ENCODE peak calls at places on chromosomes 6 and 20, in ten cellular contexts. B is kidney, I is PC-9, N is foreskin keratinocyte, U is left ventricle myocardium inferior, J is brain microvascular endothelial cell, L is HCT116, M is sigmoid colon, Y is transverse colon, A is AG04450. R is an unnamed sample.

GRCh38 chr20:1810926-1811620 is 84.1 kb upstream of the SIRPA start:
- DNase-seq in L (no peak), B (no peak), M (no peak), Y (no peak), A (no peak), N (no peak), U (peak), J (peak), I (no peak), R (no peak)

GRCh38 chr6:25417206-25417605 is 138.0 kb downstream of the CARMIL1 start:
- DNase-seq in A (no peak), I (no peak), M (no peak), U (no peak), B (no peak), Y (no peak), N (no peak), L (no peak), J (no peak), R (no peak)

GRCh38 chr6:125923371-125923877 is 33.1 kb upstream of the HINT3 start:
- DNase-seq in A (no peak), I (no peak), J (no peak), Y (no peak), N (no peak), L (no peak), B (no peak), M (no peak), U (no peak), R (no peak)

GRCh38 chr6:170088349-170088951 is 202.4 kb downstream of the DLL1 start:
- DNase-seq in M (peak), U (peak), I (no peak), L (no peak), Y (peak), B (peak), N (no peak), A (no peak), J (no peak), R (no peak)

GRCh38 chr6:163146036-163146435 is 268.5 kb upstream of the QKI start:
- DNase-seq in J (no peak), M (no peak), B (no peak), N (no peak), Y (no peak), L (no peak), A (no peak), I (no peak), U (no peak), R (no peak)

GRCh38 chr6:28220164-28221133 is 4.6 kb upstream of the ZSCAN9 start:
- DNase-seq in J (no peak), M (no peak), I (no peak), B (no peak), Y (no peak), A (no peak), N (no peak), L (no peak), U (no peak), R (no peak)

GRCh38 chr6:118537579-118537978 is 10.5 kb upstream of the PLN start:
- DNase-seq in N (no peak), B (no peak), M (no peak), J (no peak), L (no peak), U (no peak), A (no peak), Y (no peak), I (no peak), R (no peak)

GRCh38 chr6:73339340-73339739 is 14.7 kb downstream of the DPPA5 start:
- DNase-seq in M (no peak), B (no peak), N (no peak), A (no peak), L (no peak), U (no peak), J (no peak), Y (no peak), I (no peak), R (peak)

GRCh38 chr20:32763202-32763999 is 1.2 kb downstream of the DNMT3B start:
- DNase-seq in I (no peak), M (no peak), U (no peak), L (no peak), N (no peak), A (no peak), J (no peak), B (peak), Y (no peak), R (no peak)

GRCh38 chr6:125794342-125795137 is 3.8 kb downstream of the NCOA7 start:
- DNase-seq in J (no peak), U (no peak), L (no peak), I (peak), Y (no peak), A (no peak), M (no peak), B (no peak), N (no peak), R (peak)

GRCh38 chr20:18702736-18703135 is 110.8 kb upstream of the SCP2D1 start:
- DNase-seq in L (no peak), J (peak), A (no peak), Y (no peak), U (peak), N (no peak), I (no peak), M (no peak), B (no peak), R (peak)

GRCh38 chr20:33663161-33664084 is 1.3 kb downstream of the C20orf144 start:
- DNase-seq in B (peak), I (peak), J (no peak), M (peak), L (no peak), N (no peak), Y (peak), U (peak), A (no peak), R (peak)

GRCh38 chr6:156776470-156776840 is 723 bp upstream of the ARID1B start:
- DNase-seq in A (no peak), J (peak), U (no peak), N (peak), B (no peak), L (no peak), I (no peak), Y (no peak), M (no peak), R (no peak)

GRCh38 chr6:112282217-112282616 is 27.9 kb upstream of the LAMA4 start:
- DNase-seq in N (peak), B (peak), J (peak), M (peak), L (no peak), U (peak), A (peak), I (peak), Y (peak), R (peak)

GRCh38 chr6:70094156-70094555 is 208.7 kb downstream of the COL9A1 start:
- DNase-seq in M (no peak), I (no peak), B (no peak), Y (no peak), L (no peak), U (no peak), J (no peak), N (no peak), A (no peak), R (no peak)

GRCh38 chr20:57654363-57654997 is 34.3 kb upstream of the ZBP1 start:
- DNase-seq in L (peak), N (no peak), B (peak), J (peak), A (peak), U (no peak), Y (peak), I (no peak), M (peak), R (peak)

GRCh38 chr6:128482642-128483041 is 37.8 kb downstream of the PTPRK start:
- DNase-seq in N (no peak), Y (no peak), L (no peak), B (no peak), M (no peak), U (no peak), I (no peak), J (no peak), A (no peak), R (no peak)

GRCh38 chr6:74749211-74750142 is 456.4 kb downstream of the COL12A1 start:
- DNase-seq in N (peak), M (no peak), L (no peak), B (no peak), Y (no peak), U (no peak), A (no peak), I (peak), J (peak), R (peak)

GRCh38 chr20:3777726-3778629 is 3.3 kb downstream of the SPEF1 start:
- DNase-seq in M (peak), B (peak), N (peak), L (no peak), I (no peak), U (peak), Y (peak), J (peak), A (no peak), R (peak)

GRCh38 chr6:127201321-127201720 is 65.3 kb upstream of the RNF146 start:
- DNase-seq in U (no peak), I (no peak), J (peak), B (no peak), M (no peak), Y (no peak), L (no peak), N (no peak), A (peak), R (peak)

GRCh38 chr6:95519228-95520037 is 57.9 kb upstream of the MANEA start:
- DNase-seq in Y (no peak), L (no peak), U (no peak), J (no peak), A (no peak), M (no peak), N (no peak), B (no peak), I (peak), R (no peak)

GRCh38 chr20:41058007-41058673 is 29.5 kb downstream of the TOP1 start:
- DNase-seq in N (no peak), J (peak), B (no peak), I (no peak), Y (no peak), A (no peak), L (peak), M (no peak), U (no peak), R (peak)

GRCh38 chr20:11207749-11208502 is 534.1 kb upstream of the JAG1 start:
- DNase-seq in M (no peak), I (no peak), L (peak), B (no peak), A (no peak), U (no peak), J (peak), Y (no peak), N (peak), R (peak)

GRCh38 chr6:141117869-141118268 is 1014.9 kb upstream of the GJE1 start:
- DNase-seq in B (no peak), L (no peak), N (no peak), I (no peak), A (no peak), Y (no peak), U (no peak), J (no peak), M (no peak), R (no peak)

GRCh38 chr6:155791891-155792290 is 336.3 kb upstream of the NOX3 start:
- DNase-seq in B (no peak), J (no peak), I (no peak), U (no peak), M (no peak), L (no peak), Y (no peak), A (no peak), N (no peak), R (no peak)

GRCh38 chr6:40492126-40492525 is 95.0 kb downstream of the LRFN2 start:
- DNase-seq in M (no peak), I (no peak), Y (no peak), U (no peak), L (no peak), B (no peak), J (no peak), A (no peak), N (no peak), R (no peak)

GRCh38 chr6:65524232-65524631 is 182.8 kb downstream of the EYS start:
- DNase-seq in B (no peak), U (no peak), A (no peak), M (no peak), Y (no peak), J (no peak), N (no peak), I (no peak), L (no peak), R (no peak)

GRCh38 chr20:58236612-58237317 is 8.3 kb upstream of the ANKRD60 start:
- DNase-seq in I (peak), L (no peak), N (no peak), B (peak), U (peak), J (peak), A (no peak), M (peak), Y (peak), R (peak)

GRCh38 chr6:82953871-82954270 is 111.8 kb downstream of the UBE3D start:
- DNase-seq in Y (no peak), U (peak), J (peak), A (no peak), I (no peak), L (no peak), N (no peak), B (no peak), M (no peak), R (no peak)

GRCh38 chr20:10219452-10219791 is 792 bp downstream of the SNAP25 start:
- DNase-seq in Y (peak), U (peak), N (no peak), M (peak), A (no peak), L (no peak), I (no peak), B (peak), J (peak), R (peak)

GRCh38 chr6:126056355-126057004 is 70.1 kb downstream of the TRMT11 start:
- DNase-seq in J (no peak), U (no peak), N (no peak), B (no peak), I (no peak), A (no peak), M (no peak), Y (no peak), L (no peak), R (no peak)

GRCh38 chr6:25017932-25018581 is 82.3 kb upstream of the RIPOR2 start:
- DNase-seq in U (peak), M (no peak), A (no peak), B (no peak), J (peak), N (peak), L (peak), Y (peak), I (peak), R (peak)

GRCh38 chr20:62511915-62512610 is 36.3 kb upstream of the GATA5 start:
- DNase-seq in M (no peak), B (no peak), Y (no peak), U (no peak), J (no peak), N (no peak), L (no peak), I (no peak), A (no peak), R (no peak)

GRCh38 chr6:26268659-26269402 is 96.2 kb upstream of the BTN3A2 start:
- DNase-seq in U (no peak), M (peak), N (peak), J (no peak), I (peak), Y (peak), L (no peak), A (no peak), B (no peak), R (peak)

GRCh38 chr6:87197547-87197946 is 42.2 kb downstream of the ZNF292 start:
- DNase-seq in I (no peak), B (no peak), J (no peak), Y (no peak), M (no peak), A (no peak), L (no peak), U (no peak), N (no peak), R (no peak)

GRCh38 chr6:150417899-150418824 is 49.4 kb downstream of the IYD start:
- DNase-seq in N (peak), J (peak), I (peak), A (peak), L (peak), U (no peak), M (no peak), B (no peak), Y (peak), R (peak)
- TF ChIP-seq CTCF in N (peak), J (peak), I (peak), A (peak), L (peak), U (peak), M (peak), B (peak), Y (peak), R (peak)

DNA sequence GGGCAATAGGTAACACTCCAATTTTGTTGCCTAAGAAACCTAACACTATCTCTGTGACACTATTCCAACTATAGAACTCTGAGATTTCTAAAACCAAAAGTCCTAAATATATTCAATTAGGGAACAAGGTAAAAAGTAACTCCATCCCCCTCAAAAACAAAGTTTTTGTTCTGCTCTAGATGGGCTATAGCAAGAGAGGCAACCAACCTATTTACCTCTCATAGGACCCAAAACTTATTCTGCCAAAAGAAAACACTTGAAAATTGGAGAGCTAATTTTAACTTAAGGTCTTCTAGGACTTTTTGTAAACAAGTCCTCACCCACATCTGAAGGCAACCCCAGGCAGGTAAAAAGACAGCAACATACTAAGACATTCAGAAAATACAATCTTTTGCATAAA is 7.7 kb downstream of the RBM39 start:
- DNase-seq in J (no peak), A (no peak), L (no peak), B (no peak), U (no peak), I (no peak), N (no peak), Y (no peak), M (no peak), R (no peak)
- H3K27ac ChIP-seq in J (no peak), A (no peak), L (no peak), B (no peak), U (no peak), I (no peak), N (no peak), Y (no peak), M (no peak), R (no peak)

GRCh38 chr6:101395345-101395744 is 1.8 kb downstream of the GRIK2 start:
- DNase-seq in B (no peak), N (no peak), L (no peak), U (no peak), Y (no peak), A (no peak), J (no peak), M (no peak), I (no peak), R (no peak)

GRCh38 chr6:101399627-101399955 is 6.1 kb downstream of the GRIK2 start:
- DNase-seq in N (no peak), B (peak), U (no peak), L (no peak), I (no peak), M (no peak), A (no peak), J (no peak), Y (no peak), R (no peak)

GRCh38 chr6:101398716-101399626 is 5.5 kb downstream of the GRIK2 start:
- DNase-seq in A (no peak), B (peak), N (no peak), J (no peak), M (no peak), I (no peak), Y (no peak), U (no peak), L (no peak), R (no peak)

GRCh38 chr6:101396552-101397173 is 3.2 kb downstream of the GRIK2 start:
- DNase-seq in J (peak), B (no peak), N (no peak), M (no peak), A (no peak), U (peak), I (peak), L (no peak), Y (peak), R (peak)

DNA sequence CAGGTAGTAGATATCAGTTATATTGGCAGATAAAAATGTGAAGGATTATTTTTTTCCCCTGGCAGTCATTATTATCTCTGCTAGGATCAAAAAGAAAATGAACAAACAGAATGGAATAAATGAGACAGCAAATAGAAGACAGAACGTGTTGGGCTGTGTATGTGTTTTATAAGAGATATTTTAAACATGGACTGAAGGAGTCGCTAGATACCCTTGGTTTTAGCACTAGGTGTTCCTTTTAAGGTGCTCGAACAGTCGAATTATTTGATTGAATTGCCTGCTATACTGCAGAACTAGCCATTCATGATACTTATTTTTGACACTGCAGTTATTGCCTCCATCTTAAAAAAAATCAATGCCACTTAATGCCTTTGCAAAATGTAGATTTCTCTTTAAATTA is 3.7 kb downstream of the GRIK2 start:
- DNase-seq in U (no peak), A (no peak), L (no peak), N (no peak), I (no peak), Y (no peak), M (no peak), B (no peak), J (no peak), R (no peak)
- TF ChIP-seq CTCF in U (no peak), A (peak), L (peak), N (peak), I (peak), Y (no peak), M (no peak), B (no peak), J (peak), R (no peak)

DNA sequence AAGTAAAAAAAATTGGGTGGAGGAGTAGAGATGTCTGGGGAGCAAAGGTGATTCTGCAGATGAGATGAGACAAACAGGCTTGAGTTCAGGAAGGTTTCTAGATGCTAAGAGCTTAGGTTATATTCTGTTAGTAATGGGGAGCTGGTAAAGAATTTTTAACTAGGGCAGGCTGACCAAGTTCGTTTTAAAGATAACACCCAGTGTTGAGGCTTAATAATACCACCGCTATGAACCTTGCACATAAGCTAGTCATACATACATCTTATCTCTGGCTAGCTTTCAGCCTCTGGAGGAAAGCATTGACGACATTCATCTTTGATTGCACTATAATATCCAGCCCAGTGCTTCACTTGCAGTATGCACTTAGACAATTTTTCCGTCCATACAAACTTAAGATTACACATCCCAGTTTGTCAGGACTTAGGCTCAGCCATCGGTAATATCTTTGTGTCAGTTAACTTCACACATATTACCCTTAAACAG is 12.1 kb downstream of the NHSL1 start:
- DNase-seq in U (no peak), Y (no peak), A (no peak), N (no peak), B (no peak), J (no peak), M (no peak), L (no peak), I (no peak), R (no peak)
- H3K27ac ChIP-seq in U (peak), Y (peak), A (no peak), N (peak), B (no peak), J (no peak), M (peak), L (no peak), I (no peak), R (no peak)

DNA sequence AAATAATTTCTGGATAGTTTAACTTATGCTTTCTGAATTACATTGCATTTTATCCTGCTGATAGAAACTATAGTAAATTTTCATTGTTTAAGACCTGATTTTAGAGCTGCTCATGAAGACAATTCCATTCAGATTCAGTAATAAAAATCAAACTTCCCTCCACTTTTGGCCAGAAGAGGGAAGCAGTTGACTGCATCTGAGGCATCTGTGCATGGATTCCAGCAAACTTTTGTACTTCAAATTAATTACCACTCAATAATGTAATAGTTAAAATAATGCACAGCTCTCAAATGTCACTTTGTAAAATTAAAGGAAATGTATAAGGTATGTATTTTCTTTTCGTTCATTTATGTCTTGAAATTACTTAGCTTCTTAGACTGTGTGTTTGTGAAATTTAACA is 64.2 kb upstream of the SLC35B3 start:
- DNase-seq in J (no peak), A (no peak), I (no peak), M (no peak), B (no peak), L (peak), Y (no peak), U (no peak), N (no peak), R (no peak)
- TF ChIP-seq CTCF in J (peak), A (peak), I (peak), M (no peak), B (peak), L (peak), Y (peak), U (peak), N (peak), R (peak)

GRCh38 chr6:109443425-109443950 is 3.0 kb downstream of the SMPD2 start:
- DNase-seq in J (no peak), U (no peak), M (no peak), A (no peak), Y (no peak), I (no peak), B (no peak), L (no peak), N (no peak), R (no peak)
- H3K27ac ChIP-seq in J (no peak), U (no peak), M (no peak), A (no peak), Y (no peak), I (no peak), B (no peak), L (no peak), N (no peak), R (peak)